ENCODE peak calls at places on chromosome 5, in six cellular contexts. One of them, this sample, is unnamed.

GRCh38 chr5:10214036-10214435 is 35.7 kb downstream of the ATPSCKMT start:
- DNase-seq in mammary epithelial cell: no peak
- DNase-seq in PC-9: no peak
- DNase-seq in A549: no peak
- DNase-seq in Karpas-422: no peak
- DNase-seq in PC-3: peak; percentile 30
- DNase-seq in this sample: no peak

GRCh38 chr5:104498281-104498680 is 935.7 kb upstream of the NUDT12 start:
- DNase-seq in Karpas-422: no peak
- DNase-seq in mammary epithelial cell: no peak
- DNase-seq in PC-9: peak; percentile 64
- DNase-seq in PC-3: peak; percentile 73
- DNase-seq in A549: no peak
- DNase-seq in this sample: no peak

GRCh38 chr5:59746261-59746765 is 147.2 kb downstream of the PDE4D start:
- DNase-seq in PC-9: peak; percentile 82
- DNase-seq in Karpas-422: no peak
- DNase-seq in mammary epithelial cell: peak; percentile 72
- DNase-seq in PC-3: peak; percentile 83
- DNase-seq in A549: peak; percentile 53
- DNase-seq in this sample: no peak

GRCh38 chr5:127813633-127814171 is 110.5 kb downstream of the CCDC192 start:
- DNase-seq in mammary epithelial cell: peak; percentile 71
- DNase-seq in Karpas-422: no peak
- DNase-seq in A549: peak; percentile 21
- DNase-seq in PC-3: peak; percentile 83
- DNase-seq in PC-9: peak; percentile 79
- DNase-seq in this sample: no peak

GRCh38 chr5:161548472-161549094 is 2.1 kb upstream of the GABRB2 start:
- DNase-seq in PC-3: no peak
- DNase-seq in mammary epithelial cell: no peak
- DNase-seq in A549: no peak
- DNase-seq in Karpas-422: no peak
- DNase-seq in PC-9: no peak
- DNase-seq in this sample: no peak

GRCh38 chr5:65722575-65723424 is 795 bp downstream of the NLN start:
- DNase-seq in mammary epithelial cell: peak; percentile 53
- DNase-seq in PC-3: peak; percentile 34
- DNase-seq in PC-9: peak; percentile 45
- DNase-seq in A549: peak; percentile 65
- DNase-seq in Karpas-422: peak; percentile 74
- DNase-seq in this sample: no peak

GRCh38 chr5:118791986-118792734 is 196.2 kb downstream of the DTWD2 start:
- DNase-seq in PC-9: peak; percentile 39
- DNase-seq in mammary epithelial cell: peak; percentile 41
- DNase-seq in PC-3: peak; percentile 65
- DNase-seq in A549: peak; percentile 18
- DNase-seq in Karpas-422: peak; percentile 74
- DNase-seq in this sample: peak; percentile 36

GRCh38 chr5:176741566-176742211 is 68.7 kb upstream of the UNC5A start:
- DNase-seq in PC-3: no peak
- DNase-seq in A549: no peak
- DNase-seq in Karpas-422: no peak
- DNase-seq in mammary epithelial cell: no peak
- DNase-seq in PC-9: no peak
- DNase-seq in this sample: no peak

GRCh38 chr5:57698785-57699184 is 216.2 kb upstream of the ACTBL2 start:
- DNase-seq in Karpas-422: no peak
- DNase-seq in PC-9: peak; percentile 76
- DNase-seq in PC-3: peak; percentile 94
- DNase-seq in A549: peak; percentile 6
- DNase-seq in mammary epithelial cell: peak; percentile 92
- DNase-seq in this sample: no peak

DNA sequence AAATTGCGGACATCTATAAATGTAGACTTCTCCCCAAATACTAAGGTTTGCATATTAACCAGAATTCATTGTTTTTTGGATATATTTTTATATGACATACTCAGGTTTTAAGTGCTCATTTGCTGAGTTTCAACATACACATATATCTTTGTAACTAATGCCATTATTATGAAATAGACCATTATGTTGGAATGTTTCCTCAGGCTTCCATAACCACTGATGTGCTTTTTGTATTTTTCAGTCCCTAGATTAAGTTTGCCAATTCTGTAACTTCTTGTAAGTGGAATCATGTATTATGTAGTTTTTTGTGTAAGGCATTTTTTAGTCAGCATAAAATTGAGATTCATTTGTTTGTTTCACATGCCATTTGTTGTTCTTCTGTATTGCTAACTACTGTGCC is 32.1 kb downstream of the HSPA4 start:
- DNase-seq in mammary epithelial cell: no peak
- DNase-seq in PC-3: no peak
- DNase-seq in PC-9: no peak
- DNase-seq in A549: no peak
- DNase-seq in Karpas-422: no peak
- DNase-seq in this sample: no peak
- H3K4me2 ChIP-seq in mammary epithelial cell: no peak overlapping the region
- H3K4me2 ChIP-seq in PC-3: no peak overlapping the region
- H3K4me2 ChIP-seq in PC-9: no peak overlapping the region
- H3K4me2 ChIP-seq in A549: no peak overlapping the region
- H3K4me2 ChIP-seq in Karpas-422: no peak overlapping the region
- H3K4me2 ChIP-seq in this sample: no peak overlapping the region

GRCh38 chr5:125410501-125411162 is 664.2 kb upstream of the ZNF608 start:
- DNase-seq in Karpas-422: no peak
- DNase-seq in A549: no peak
- DNase-seq in PC-9: peak; percentile 77
- DNase-seq in PC-3: peak; percentile 46
- DNase-seq in mammary epithelial cell: peak; percentile 46
- DNase-seq in this sample: no peak

GRCh38 chr5:125413861-125414260 is 667.4 kb upstream of the ZNF608 start:
- DNase-seq in mammary epithelial cell: no peak
- DNase-seq in PC-3: no peak
- DNase-seq in Karpas-422: no peak
- DNase-seq in PC-9: no peak
- DNase-seq in A549: no peak
- DNase-seq in this sample: no peak

GRCh38 chr5:125412051-125412560 is 665.7 kb upstream of the ZNF608 start:
- DNase-seq in PC-3: peak; percentile 64
- DNase-seq in A549: no peak
- DNase-seq in PC-9: no peak
- DNase-seq in Karpas-422: no peak
- DNase-seq in mammary epithelial cell: peak; percentile 65
- DNase-seq in this sample: peak; percentile 57

GRCh38 chr5:125411163-125412050 is 665.0 kb upstream of the ZNF608 start:
- DNase-seq in A549: no peak
- DNase-seq in Karpas-422: no peak
- DNase-seq in PC-9: no peak
- DNase-seq in PC-3: no peak
- DNase-seq in mammary epithelial cell: peak; percentile 69
- DNase-seq in this sample: peak; percentile 50

GRCh38 chr5:125412561-125413535 is 666.4 kb upstream of the ZNF608 start:
- DNase-seq in PC-9: peak; percentile 39
- DNase-seq in A549: peak; percentile 9
- DNase-seq in Karpas-422: peak; percentile 43
- DNase-seq in mammary epithelial cell: peak; percentile 84
- DNase-seq in PC-3: peak; percentile 56
- DNase-seq in this sample: no peak
- H3K4me2 ChIP-seq in PC-9: no peak overlapping the region
- H3K4me2 ChIP-seq in A549: peak overlapping the region; percentile 29
- H3K4me2 ChIP-seq in Karpas-422: no peak overlapping the region
- H3K4me2 ChIP-seq in mammary epithelial cell: peak overlapping the region; percentile 42
- H3K4me2 ChIP-seq in PC-3: peak overlapping the region; percentile 82
- H3K4me2 ChIP-seq in this sample: peak overlapping the region; percentile 93

GRCh38 chr5:89893546-89893945 is 516.0 kb downstream of the CETN3 start:
- DNase-seq in PC-9: no peak
- DNase-seq in Karpas-422: no peak
- DNase-seq in A549: no peak
- DNase-seq in mammary epithelial cell: no peak
- DNase-seq in PC-3: no peak
- DNase-seq in this sample: no peak
- H3K4me2 ChIP-seq in PC-9: no peak overlapping the region
- H3K4me2 ChIP-seq in Karpas-422: no peak overlapping the region
- H3K4me2 ChIP-seq in A549: no peak overlapping the region
- H3K4me2 ChIP-seq in mammary epithelial cell: no peak overlapping the region
- H3K4me2 ChIP-seq in PC-3: no peak overlapping the region
- H3K4me2 ChIP-seq in this sample: no peak overlapping the region

GRCh38 chr5:135053989-135054388 is 20.0 kb upstream of the PITX1 start:
- DNase-seq in mammary epithelial cell: no peak
- DNase-seq in PC-9: no peak
- DNase-seq in A549: no peak
- DNase-seq in Karpas-422: peak; percentile 87
- DNase-seq in PC-3: no peak
- DNase-seq in this sample: no peak
- H3K4me2 ChIP-seq in mammary epithelial cell: no peak overlapping the region
- H3K4me2 ChIP-seq in PC-9: no peak overlapping the region
- H3K4me2 ChIP-seq in A549: no peak overlapping the region
- H3K4me2 ChIP-seq in Karpas-422: peak overlapping the region; percentile 86
- H3K4me2 ChIP-seq in PC-3: no peak overlapping the region
- H3K4me2 ChIP-seq in this sample: peak overlapping the region; percentile 36

GRCh38 chr5:102759700-102760099 is 4.6 kb downstream of the PAM start:
- DNase-seq in A549: no peak
- DNase-seq in Karpas-422: no peak
- DNase-seq in PC-9: no peak
- DNase-seq in PC-3: no peak
- DNase-seq in mammary epithelial cell: no peak
- DNase-seq in this sample: no peak
- H3K4me2 ChIP-seq in A549: no peak overlapping the region
- H3K4me2 ChIP-seq in Karpas-422: no peak overlapping the region
- H3K4me2 ChIP-seq in PC-9: no peak overlapping the region
- H3K4me2 ChIP-seq in PC-3: no peak overlapping the region
- H3K4me2 ChIP-seq in mammary epithelial cell: no peak overlapping the region
- H3K4me2 ChIP-seq in this sample: peak overlapping the region; percentile 31

DNA sequence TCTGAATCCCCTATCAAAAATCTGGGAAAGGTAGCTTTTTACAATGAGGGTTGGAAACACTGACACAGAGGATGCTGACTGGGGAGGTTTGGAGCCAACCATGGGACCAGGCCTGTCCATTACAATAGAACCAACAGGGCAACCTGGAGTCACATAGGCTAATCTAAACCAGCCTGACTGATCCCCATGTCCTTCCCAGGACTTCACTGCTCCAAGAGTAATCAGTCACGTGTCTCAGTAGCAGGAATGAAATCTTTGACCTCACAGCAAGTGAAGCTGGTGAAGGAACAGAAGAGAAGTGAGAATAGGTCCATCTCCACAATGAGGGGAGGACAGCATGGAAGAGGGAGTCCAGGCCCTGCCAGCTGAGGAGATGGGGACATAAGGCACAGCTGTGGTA is 16.0 kb upstream of the GLRX start:
- DNase-seq in PC-3: no peak
- DNase-seq in A549: no peak
- DNase-seq in mammary epithelial cell: no peak
- DNase-seq in Karpas-422: peak; percentile 16
- DNase-seq in PC-9: no peak
- DNase-seq in this sample: no peak
- H3K4me2 ChIP-seq in PC-3: no peak overlapping the region
- H3K4me2 ChIP-seq in A549: no peak overlapping the region
- H3K4me2 ChIP-seq in mammary epithelial cell: no peak overlapping the region
- H3K4me2 ChIP-seq in Karpas-422: no peak overlapping the region
- H3K4me2 ChIP-seq in PC-9: no peak overlapping the region
- H3K4me2 ChIP-seq in this sample: no peak overlapping the region

DNA sequence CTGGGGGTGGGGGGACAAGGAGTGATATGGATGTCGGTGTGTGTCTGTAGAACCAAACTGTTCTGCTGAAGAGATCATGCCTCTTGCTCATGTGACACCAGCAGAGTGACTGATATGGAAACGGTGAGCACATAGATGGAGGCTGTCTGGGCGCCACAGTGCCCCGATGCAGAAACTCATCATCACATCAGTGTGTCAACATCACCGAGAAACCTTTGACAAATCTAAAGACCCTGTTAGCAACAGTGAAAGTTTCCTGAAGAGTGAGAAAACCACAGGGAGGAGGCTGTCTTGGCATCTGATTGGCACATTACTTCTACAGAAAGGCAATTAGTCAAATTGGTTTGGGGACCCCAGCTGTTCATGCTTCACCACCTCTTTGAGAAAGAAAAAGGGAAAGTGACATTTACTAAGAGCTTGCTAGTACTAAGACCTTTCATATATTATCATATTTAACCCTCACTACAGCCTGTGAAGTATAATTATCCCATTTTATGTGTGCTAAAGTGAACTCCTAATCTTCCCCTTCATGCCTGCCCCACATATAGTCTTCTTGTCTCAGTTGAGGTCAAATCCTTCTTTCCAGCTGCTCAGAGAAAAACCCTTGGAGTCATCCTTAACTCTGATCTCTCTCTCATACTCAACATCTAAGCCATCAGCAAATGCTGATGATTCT is 25.6 kb downstream of the CSF2 start:
- DNase-seq in Karpas-422: peak; percentile 59
- DNase-seq in PC-9: no peak
- DNase-seq in A549: no peak
- DNase-seq in mammary epithelial cell: no peak
- DNase-seq in PC-3: no peak
- DNase-seq in this sample: peak; percentile 87
- H3K4me2 ChIP-seq in Karpas-422: no peak overlapping the region
- H3K4me2 ChIP-seq in PC-9: no peak overlapping the region
- H3K4me2 ChIP-seq in A549: no peak overlapping the region
- H3K4me2 ChIP-seq in mammary epithelial cell: no peak overlapping the region
- H3K4me2 ChIP-seq in PC-3: no peak overlapping the region
- H3K4me2 ChIP-seq in this sample: peak overlapping the region; percentile 61

This sample was measured in GM12878.